ENCODE peak calls at places on chromosomes 1 and 21, in eight cellular contexts. R, O, E, S, C, V, Q and W are unnamed samples. For H3K9me3, the result is how much of the 10 kb centered on the place peaks cover.

GRCh38 chr1:219247441-219247840 is 73.8 kb downstream of the LYPLAL1 start:
- DNase-seq in R (no peak), O (no peak), E (no peak), S (no peak), C (peak), V (no peak), Q (no peak), W (no peak)

GRCh38 chr1:228168563-228169270 is 3.1 kb downstream of the IBA57 start:
- DNase-seq in R (no peak), O (no peak), E (peak), S (no peak), C (no peak), V (no peak), Q (no peak), W (no peak)

GRCh38 chr21:46554431-46555224 is 50.3 kb downstream of the S100B start:
- DNase-seq in R (no peak), O (peak), E (no peak), S (no peak), C (no peak), V (no peak), Q (peak), W (no peak)

GRCh38 chr1:170790651-170791071 is 126.7 kb downstream of the PRRX1 start:
- DNase-seq in R (no peak), O (no peak), E (no peak), S (no peak), C (peak), V (no peak), Q (no peak), W (no peak)

GRCh38 chr1:214808845-214809460 is 206.0 kb downstream of the CENPF start:
- DNase-seq in R (no peak), O (no peak), E (no peak), S (no peak), C (peak), V (no peak), Q (no peak), W (peak)

GRCh38 chr1:61244114-61244513 is 161.8 kb downstream of the NFIA start:
- DNase-seq in R (no peak), O (no peak), E (no peak), S (no peak), C (peak), V (no peak), Q (no peak), W (no peak)

GRCh38 chr1:96424882-96425281 is 296.7 kb upstream of the PTBP2 start:
- DNase-seq in R (no peak), O (no peak), E (no peak), S (no peak), C (peak), V (no peak), Q (no peak), W (no peak)

GRCh38 chr21:26659757-26660156 is 86.7 kb upstream of the CYYR1 start:
- DNase-seq in R (no peak), O (no peak), E (no peak), S (no peak), C (no peak), V (no peak), Q (no peak), W (no peak)

GRCh38 chr1:234943801-234944402 is 184.7 kb downstream of the TOMM20 start:
- DNase-seq in R (peak), O (no peak), E (no peak), S (no peak), C (no peak), V (no peak), Q (no peak), W (no peak)

GRCh38 chr1:72284398-72285073 is 2.2 kb upstream of the NEGR1 start:
- DNase-seq in R (peak), O (no peak), E (peak), S (no peak), C (peak), V (peak), Q (no peak), W (peak)

GRCh38 chr1:207822602-207823451 is 71.0 kb downstream of the CD46 start:
- DNase-seq in R (peak), O (peak), E (peak), S (peak), C (no peak), V (peak), Q (peak), W (peak)

GRCh38 chr1:64006276-64007051 is 197.0 kb upstream of the UBE2U start:
- DNase-seq in R (no peak), O (peak), E (no peak), S (no peak), C (peak), V (no peak), Q (no peak), W (peak)

GRCh38 chr1:115429884-115430283 is 91.8 kb upstream of the NGF start:
- DNase-seq in R (no peak), O (no peak), E (no peak), S (no peak), C (peak), V (no peak), Q (no peak), W (no peak)

GRCh38 chr1:182611787-182612186 is 7.6 kb upstream of the RGS16 start:
- DNase-seq in R (no peak), O (no peak), E (no peak), S (no peak), C (no peak), V (no peak), Q (no peak), W (peak)

GRCh38 chr1:67317803-67318202 is 10.1 kb downstream of the IL12RB2 start:
- DNase-seq in R (no peak), O (no peak), E (no peak), S (no peak), C (no peak), V (no peak), Q (no peak), W (no peak)

GRCh38 chr1:89974701-89975470 is 20.0 kb upstream of the ZNF326 start:
- DNase-seq in R (no peak), O (no peak), E (no peak), S (no peak), C (peak), V (no peak), Q (no peak), W (no peak)

GRCh38 chr1:225670806-225671733 is 18.1 kb upstream of the ENAH start:
- DNase-seq in R (no peak), O (no peak), E (no peak), S (no peak), C (peak), V (no peak), Q (no peak), W (no peak)

GRCh38 chr1:68449901-68450300 is at the start of gene RPE65:
- DNase-seq in R (no peak), O (no peak), E (no peak), S (no peak), C (peak), V (no peak), Q (no peak), W (no peak)

GRCh38 chr1:41496080-41497055 is 11.9 kb upstream of the EDN2 start:
- DNase-seq in R (peak), O (peak), E (peak), S (peak), C (peak), V (peak), Q (no peak), W (peak)

GRCh38 chr1:115062542-115063004 is 26.7 kb downstream of the TSPAN2 start:
- DNase-seq in R (no peak), O (peak), E (peak), S (peak), C (peak), V (peak), Q (peak), W (no peak)

GRCh38 chr1:227058321-227058751 is 118.2 kb downstream of the COQ8A start:
- DNase-seq in R (no peak), O (no peak), E (no peak), S (no peak), C (peak), V (no peak), Q (no peak), W (no peak)

GRCh38 chr1:11634759-11635158 is 19.5 kb downstream of the FBXO2 start:
- DNase-seq in R (no peak), O (no peak), E (no peak), S (no peak), C (no peak), V (no peak), Q (no peak), W (no peak)

GRCh38 chr1:183646780-183647179 is 6.3 kb downstream of the APOBEC4 start:
- DNase-seq in R (no peak), O (no peak), E (no peak), S (no peak), C (no peak), V (no peak), Q (no peak), W (no peak)

GRCh38 chr1:152768847-152769533 is 6.0 kb upstream of the LCE1F start:
- DNase-seq in R (no peak), O (no peak), E (no peak), S (no peak), C (no peak), V (no peak), Q (no peak), W (no peak)

GRCh38 chr1:231242516-231243198 is 1.6 kb downstream of the GNPAT start:
- DNase-seq in R (no peak), O (no peak), E (no peak), S (no peak), C (peak), V (no peak), Q (no peak), W (no peak)

GRCh38 chr1:79220509-79220908 is 214.0 kb upstream of the ADGRL4 start:
- DNase-seq in R (no peak), O (no peak), E (no peak), S (no peak), C (no peak), V (no peak), Q (no peak), W (no peak)

GRCh38 chr1:63129184-63129583 is 193.2 kb upstream of the FOXD3 start:
- DNase-seq in R (no peak), O (no peak), E (no peak), S (no peak), C (no peak), V (no peak), Q (no peak), W (no peak)

GRCh38 chr1:30054126-30054525 is 669.3 kb downstream of the MATN1 start:
- DNase-seq in R (peak), O (no peak), E (no peak), S (no peak), C (no peak), V (no peak), Q (no peak), W (no peak)

GRCh38 chr1:145906954-145907755 is 2.7 kb downstream of the ITGA10 start:
- DNase-seq in R (no peak), O (no peak), E (no peak), S (no peak), C (no peak), V (no peak), Q (no peak), W (no peak)

GRCh38 chr1:109425391-109425790 is 857 bp downstream of the PSMA5 start:
- DNase-seq in R (no peak), O (no peak), E (no peak), S (no peak), C (peak), V (no peak), Q (no peak), W (no peak)

GRCh38 chr1:116092752-116093489 is 18.3 kb upstream of the MAB21L3 start:
- DNase-seq in R (no peak), O (no peak), E (no peak), S (no peak), C (no peak), V (no peak), Q (no peak), W (no peak)

GRCh38 chr1:246532519-246532918 is 25.4 kb upstream of the SMYD3 start:
- DNase-seq in R (no peak), O (no peak), E (no peak), S (no peak), C (no peak), V (no peak), Q (no peak), W (no peak)

GRCh38 chr1:182861994-182862393 is 22.8 kb downstream of the DHX9 start:
- DNase-seq in R (no peak), O (no peak), E (no peak), S (no peak), C (peak), V (no peak), Q (no peak), W (no peak)

GRCh38 chr1:32703479-32704291 is 1.1 kb upstream of the SYNC start:
- DNase-seq in R (peak), O (no peak), E (peak), S (peak), C (peak), V (peak), Q (no peak), W (peak)

GRCh38 chr1:229086686-229087085 is 184.2 kb upstream of the RAB4A start:
- DNase-seq in R (no peak), O (no peak), E (no peak), S (no peak), C (no peak), V (no peak), Q (no peak), W (peak)

GRCh38 chr1:118983558-118984021 is 4.6 kb downstream of the TBX15 start:
- DNase-seq in R (peak), O (no peak), E (no peak), S (no peak), C (no peak), V (no peak), Q (no peak), W (peak)

GRCh38 chr1:118986291-118986838 is 1.8 kb downstream of the TBX15 start:
- DNase-seq in R (peak), O (no peak), E (no peak), S (no peak), C (no peak), V (no peak), Q (no peak), W (peak)

GRCh38 chr1:118985611-118986290 is 2.4 kb downstream of the TBX15 start:
- DNase-seq in R (peak), O (no peak), E (no peak), S (no peak), C (no peak), V (no peak), Q (no peak), W (no peak)

GRCh38 chr1:118984086-118984989 is 3.8 kb downstream of the TBX15 start:
- DNase-seq in R (peak), O (no peak), E (no peak), S (no peak), C (no peak), V (no peak), Q (no peak), W (peak)

DNA sequence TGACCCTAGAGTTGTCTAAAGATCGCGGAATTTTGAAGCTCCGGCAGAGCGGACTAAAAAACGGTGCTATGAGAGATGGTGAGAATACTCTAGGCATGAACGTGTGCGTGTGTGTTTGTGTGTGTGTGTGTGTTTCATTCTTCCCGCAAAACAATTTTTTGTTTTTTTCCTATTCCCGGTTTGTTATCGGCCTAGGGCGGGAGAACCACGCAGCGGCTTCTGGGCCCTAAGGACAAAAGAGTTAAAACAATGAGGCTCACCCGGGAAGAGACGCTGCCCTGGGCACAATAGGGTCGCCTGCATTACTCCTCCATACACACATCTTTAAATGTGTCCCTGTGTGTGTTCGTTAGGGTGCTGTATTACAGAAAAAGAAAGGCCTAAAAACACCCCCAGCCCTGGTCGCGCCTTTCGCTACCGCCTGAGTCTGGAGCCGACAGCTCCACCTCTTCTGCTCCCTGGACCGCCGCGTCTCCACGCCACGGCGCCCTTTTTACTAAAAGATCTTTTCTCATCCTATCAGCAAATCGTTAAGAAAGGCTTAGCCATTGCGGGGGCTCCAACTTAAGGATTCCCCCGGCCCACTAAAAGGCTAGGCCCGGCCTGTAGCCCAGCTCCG is 3.0 kb downstream of the TBX15 start:
- DNase-seq in R (peak), O (no peak), E (no peak), S (no peak), C (no peak), V (no peak), Q (no peak), W (peak)
- H3K9me3 ChIP-seq in R (under half), O (under half), E (under half), S (under half), C (under half), V (under half), Q (under half), W (under half)

GRCh38 chr1:240824238-240824637 is 212.3 kb upstream of the GREM2 start:
- DNase-seq in R (no peak), O (no peak), E (no peak), S (no peak), C (no peak), V (no peak), Q (no peak), W (peak)
- TF ChIP-seq CTCF in R (no peak), O (no peak), E (no peak), S (no peak), C (no peak), V (no peak), Q (no peak), W (peak)

GRCh38 chr1:2903226-2903625 is 101.7 kb upstream of the TTC34 start:
- DNase-seq in R (no peak), O (no peak), E (no peak), S (no peak), C (no peak), V (no peak), Q (no peak), W (no peak)
- H3K9me3 ChIP-seq in R (under half), O (under half), E (under half), S (under half), C (under half), V (under half), Q (under half), W (under half)

GRCh38 chr1:5949074-5949760 is 43.0 kb downstream of the NPHP4 start:
- DNase-seq in R (no peak), O (no peak), E (no peak), S (no peak), C (no peak), V (no peak), Q (no peak), W (peak)
- TF ChIP-seq CTCF in R (no peak), O (no peak), E (no peak), S (no peak), C (peak), V (no peak), Q (no peak), W (peak)

GRCh38 chr1:2896824-2897223 is 95.3 kb upstream of the TTC34 start:
- DNase-seq in R (no peak), O (no peak), E (no peak), S (no peak), C (no peak), V (no peak), Q (no peak), W (no peak)
- H3K9me3 ChIP-seq in R (under half), O (under half), E (under half), S (under half), C (under half), V (under half), Q (under half), W (half or more)